ENCODE peak calls at places on chromosomes 12 and 14, in eight cellular contexts. K is HuH-7; F is HCEC 1CT; X is HuH-7.5; Y is IMR-90; N is activated naive CD4-positive, alpha-beta T cell treated with anti-CD3 and anti-CD28 coated beads for 36 hours; O is endothelial cell of umbilical vein; T is cardiac muscle cell. L is an unnamed sample.

GRCh38 chr12:65463082-65463481 is 184.6 kb downstream of the MSRB3 start:
- DNase-seq in K (no peak), F (no peak), X (no peak), Y (no peak), N (no peak), O (no peak), T (no peak), L (no peak)

GRCh38 chr14:90714811-90715210 is 101.4 kb downstream of the TTC7B start:
- DNase-seq in K (no peak), F (peak; percentile 40), X (no peak), Y (peak; percentile 65), N (no peak), O (no peak), T (peak; percentile 18), L (no peak)

GRCh38 chr14:104975481-104976197 is 2.5 kb downstream of the AHNAK2 start:
- DNase-seq in K (peak; percentile 50), F (no peak), X (no peak), Y (no peak), N (peak; percentile 23), O (no peak), T (no peak), L (no peak)

GRCh38 chr14:96268426-96269358 is 12.7 kb downstream of the BDKRB1 start:
- DNase-seq in K (no peak), F (peak; percentile 95), X (peak; percentile 27), Y (peak; percentile 99), N (no peak), O (no peak), T (peak; percentile 95), L (peak; percentile 51)

GRCh38 chr14:68637106-68638021 is 155.5 kb downstream of the ZFP36L1 start:
- DNase-seq in K (no peak), F (peak; percentile 41), X (no peak), Y (peak; percentile 58), N (peak; percentile 44), O (no peak), T (peak; percentile 87), L (no peak)

GRCh38 chr12:12483438-12483837 is 79.2 kb downstream of the DUSP16 start:
- DNase-seq in K (no peak), F (no peak), X (no peak), Y (no peak), N (no peak), O (no peak), T (no peak), L (no peak)

GRCh38 chr14:43692706-43693105 is 814.4 kb downstream of the FSCB start:
- DNase-seq in K (no peak), F (no peak), X (no peak), Y (no peak), N (no peak), O (no peak), T (no peak), L (no peak)

GRCh38 chr12:13981296-13981962 is at the start of gene GRIN2B:
- DNase-seq in K (no peak), F (no peak), X (no peak), Y (no peak), N (peak; percentile 7), O (no peak), T (no peak), L (peak; percentile 44)

GRCh38 chr14:89933002-89933401 is 21.5 kb downstream of the EFCAB11 start:
- DNase-seq in K (no peak), F (no peak), X (no peak), Y (no peak), N (no peak), O (no peak), T (no peak), L (no peak)

GRCh38 chr14:47365248-47365647 is 310.2 kb downstream of the MDGA2 start:
- DNase-seq in K (no peak), F (no peak), X (no peak), Y (no peak), N (no peak), O (no peak), T (no peak), L (peak; percentile 66)

GRCh38 chr12:91007531-91008290 is 2.9 kb upstream of the EPYC start:
- DNase-seq in K (no peak), F (no peak), X (no peak), Y (no peak), N (peak; percentile 4), O (no peak), T (no peak), L (no peak)

GRCh38 chr12:83848702-83849101 is 1063.9 kb downstream of the SLC6A15 start:
- DNase-seq in K (no peak), F (no peak), X (no peak), Y (no peak), N (no peak), O (no peak), T (no peak), L (no peak)

GRCh38 chr14:68653754-68654153 is 139.1 kb downstream of the ZFP36L1 start:
- DNase-seq in K (no peak), F (no peak), X (no peak), Y (no peak), N (no peak), O (no peak), T (no peak), L (no peak)

GRCh38 chr14:97602438-97603117 is 805.4 kb downstream of the VRK1 start:
- DNase-seq in K (no peak), F (no peak), X (no peak), Y (no peak), N (peak; percentile 80), O (no peak), T (no peak), L (no peak)

GRCh38 chr12:46131729-46132128 is 137.1 kb downstream of the SLC38A1 start:
- DNase-seq in K (no peak), F (peak; percentile 18), X (no peak), Y (no peak), N (no peak), O (no peak), T (no peak), L (peak; percentile 34)

GRCh38 chr12:128796439-128797118 is 27.2 kb downstream of the SLC15A4 start:
- DNase-seq in K (no peak), F (no peak), X (no peak), Y (no peak), N (no peak), O (no peak), T (no peak), L (no peak)

GRCh38 chr14:26414933-26415332 is 182.9 kb downstream of the NOVA1 start:
- DNase-seq in K (no peak), F (no peak), X (no peak), Y (no peak), N (no peak), O (no peak), T (no peak), L (no peak)